ENCODE peak calls at places on chromosomes 6 and 20, in nine cellular contexts. U is epithelial cell of esophagus, D is AG09309, J is heart left ventricle, A is right lobe of liver, C is foreskin keratinocyte, H is neural crest cell, W is foreskin fibroblast, I is choroid plexus epithelial cell. X is an unnamed sample.

GRCh38 chr6:17394192-17394611 is 807 bp downstream of the CAP2 start:
- DNase-seq in U (peak), D (no peak), J (no peak), A (peak), C (peak), H (peak), W (peak), I (peak), X (peak)

GRCh38 chr6:112957526-112957916 is 610.4 kb downstream of the RFPL4B start:
- DNase-seq in U (no peak), D (no peak), J (no peak), A (no peak), C (no peak), H (no peak), W (no peak), I (no peak), X (no peak)

GRCh38 chr6:2899596-2899995 is 3.5 kb downstream of the SERPINB9 start:
- DNase-seq in U (no peak), D (no peak), J (no peak), A (no peak), C (no peak), H (no peak), W (no peak), I (no peak), X (no peak)

GRCh38 chr20:63641146-63641791 is 12.0 kb downstream of the STMN3 start:
- DNase-seq in U (peak), D (no peak), J (peak), A (no peak), C (no peak), H (no peak), W (no peak), I (peak), X (no peak)

GRCh38 chr20:15842872-15843271 is 730.4 kb downstream of the KIF16B start:
- DNase-seq in U (no peak), D (no peak), J (no peak), A (no peak), C (peak), H (no peak), W (no peak), I (no peak), X (no peak)

GRCh38 chr20:11755071-11755881 is 162.4 kb upstream of the BTBD3 start:
- DNase-seq in U (no peak), D (peak), J (no peak), A (no peak), C (no peak), H (no peak), W (no peak), I (no peak), X (no peak)

GRCh38 chr6:44805239-44805849 is 417.8 kb downstream of the CDC5L start:
- DNase-seq in U (no peak), D (peak), J (no peak), A (no peak), C (no peak), H (no peak), W (peak), I (no peak), X (no peak)

GRCh38 chr6:100880149-100880900 is 804 bp downstream of the ASCC3 start:
- DNase-seq in U (peak), D (no peak), J (no peak), A (no peak), C (peak), H (no peak), W (peak), I (peak), X (no peak)

GRCh38 chr20:50586531-50587232 is 76.5 kb downstream of the PTPN1 start:
- DNase-seq in U (no peak), D (no peak), J (no peak), A (no peak), C (no peak), H (no peak), W (no peak), I (no peak), X (no peak)

GRCh38 chr20:64222273-64222672 is 33.3 kb upstream of the PCMTD2 start:
- DNase-seq in U (peak), D (no peak), J (no peak), A (peak), C (peak), H (no peak), W (peak), I (peak), X (no peak)

GRCh38 chr6:36127462-36128016 is 2.8 kb upstream of the MAPK13 start:
- DNase-seq in U (peak), D (peak), J (peak), A (peak), C (no peak), H (no peak), W (peak), I (peak), X (peak)

GRCh38 chr6:124961784-124962611 is at the start of gene RNF217:
- DNase-seq in U (peak), D (no peak), J (peak), A (peak), C (no peak), H (peak), W (peak), I (peak), X (peak)
- TF ChIP-seq CTCF in U (no peak), D (no peak), J (no peak), A (peak), C (no peak), H (peak), W (no peak), I (no peak), X (no peak)

GRCh38 chr6:29974901-29975560 is 32.7 kb downstream of the HLA-A start:
- DNase-seq in U (no peak), D (no peak), J (no peak), A (no peak), C (no peak), H (no peak), W (no peak), I (no peak), X (no peak)

GRCh38 chr6:29977425-29977727 is 35.0 kb downstream of the HLA-A start:
- DNase-seq in U (no peak), D (no peak), J (no peak), A (no peak), C (no peak), H (no peak), W (no peak), I (no peak), X (no peak)

GRCh38 chr6:29975561-29975907 is 33.2 kb downstream of the HLA-A start:
- DNase-seq in U (no peak), D (no peak), J (no peak), A (no peak), C (no peak), H (no peak), W (no peak), I (no peak), X (no peak)

GRCh38 chr6:29976253-29976587 is 33.9 kb downstream of the HLA-A start:
- DNase-seq in U (no peak), D (no peak), J (no peak), A (no peak), C (no peak), H (no peak), W (no peak), I (no peak), X (no peak)

GRCh38 chr6:29976588-29977424 is 34.5 kb downstream of the HLA-A start:
- DNase-seq in U (peak), D (no peak), J (peak), A (peak), C (no peak), H (peak), W (peak), I (peak), X (peak)
- TF ChIP-seq CTCF in U (peak), D (peak), J (peak), A (peak), C (peak), H (no peak), W (peak), I (peak), X (peak)

GRCh38 chr6:157322792-157323113 is 566 bp downstream of the TMEM242 start:
- DNase-seq in U (no peak), D (no peak), J (no peak), A (no peak), C (no peak), H (no peak), W (no peak), I (no peak), X (no peak)

GRCh38 chr6:157325069-157325805 is 1.9 kb upstream of the TMEM242 start:
- DNase-seq in U (peak), D (no peak), J (no peak), A (no peak), C (peak), H (no peak), W (peak), I (peak), X (no peak)

GRCh38 chr6:157323114-157323923 is at the start of gene TMEM242:
- DNase-seq in U (peak), D (peak), J (peak), A (peak), C (peak), H (peak), W (peak), I (peak), X (peak)

GRCh38 chr6:157326979-157327378 is 3.7 kb upstream of the TMEM242 start:
- DNase-seq in U (no peak), D (no peak), J (no peak), A (no peak), C (no peak), H (no peak), W (no peak), I (peak), X (no peak)

GRCh38 chr6:157323924-157324276 is 581 bp upstream of the TMEM242 start:
- DNase-seq in U (peak), D (peak), J (peak), A (peak), C (peak), H (peak), W (peak), I (peak), X (peak)
- TF ChIP-seq CTCF in U (no peak), D (peak), J (no peak), A (no peak), C (peak), H (no peak), W (no peak), I (peak), X (no peak)

GRCh38 chr20:37095609-37096414 is at the start of gene RBL1:
- DNase-seq in U (peak), D (peak), J (peak), A (peak), C (peak), H (peak), W (peak), I (peak), X (peak)
- TF ChIP-seq CTCF in U (peak), D (peak), J (no peak), A (peak), C (peak), H (peak), W (peak), I (peak), X (no peak)

GRCh38 chr20:47013606-47014005 is 119.0 kb downstream of the EYA2 start:
- DNase-seq in U (no peak), D (no peak), J (no peak), A (no peak), C (no peak), H (no peak), W (no peak), I (no peak), X (no peak)
- TF ChIP-seq CTCF in U (no peak), D (no peak), J (no peak), A (no peak), C (no peak), H (no peak), W (no peak), I (peak), X (no peak)

GRCh38 chr20:2204021-2204420 is 91.8 kb upstream of the TGM3 start:
- DNase-seq in U (no peak), D (no peak), J (no peak), A (no peak), C (no peak), H (no peak), W (no peak), I (no peak), X (no peak)

GRCh38 chr20:2207770-2208097 is 88.1 kb upstream of the TGM3 start:
- DNase-seq in U (no peak), D (no peak), J (no peak), A (no peak), C (no peak), H (no peak), W (no peak), I (no peak), X (no peak)

GRCh38 chr20:2208897-2209296 is 86.9 kb upstream of the TGM3 start:
- DNase-seq in U (no peak), D (no peak), J (no peak), A (no peak), C (no peak), H (no peak), W (no peak), I (no peak), X (no peak)

GRCh38 chr20:2203436-2203835 is 92.4 kb upstream of the TGM3 start:
- DNase-seq in U (no peak), D (no peak), J (no peak), A (no peak), C (no peak), H (no peak), W (no peak), I (no peak), X (no peak)

DNA sequence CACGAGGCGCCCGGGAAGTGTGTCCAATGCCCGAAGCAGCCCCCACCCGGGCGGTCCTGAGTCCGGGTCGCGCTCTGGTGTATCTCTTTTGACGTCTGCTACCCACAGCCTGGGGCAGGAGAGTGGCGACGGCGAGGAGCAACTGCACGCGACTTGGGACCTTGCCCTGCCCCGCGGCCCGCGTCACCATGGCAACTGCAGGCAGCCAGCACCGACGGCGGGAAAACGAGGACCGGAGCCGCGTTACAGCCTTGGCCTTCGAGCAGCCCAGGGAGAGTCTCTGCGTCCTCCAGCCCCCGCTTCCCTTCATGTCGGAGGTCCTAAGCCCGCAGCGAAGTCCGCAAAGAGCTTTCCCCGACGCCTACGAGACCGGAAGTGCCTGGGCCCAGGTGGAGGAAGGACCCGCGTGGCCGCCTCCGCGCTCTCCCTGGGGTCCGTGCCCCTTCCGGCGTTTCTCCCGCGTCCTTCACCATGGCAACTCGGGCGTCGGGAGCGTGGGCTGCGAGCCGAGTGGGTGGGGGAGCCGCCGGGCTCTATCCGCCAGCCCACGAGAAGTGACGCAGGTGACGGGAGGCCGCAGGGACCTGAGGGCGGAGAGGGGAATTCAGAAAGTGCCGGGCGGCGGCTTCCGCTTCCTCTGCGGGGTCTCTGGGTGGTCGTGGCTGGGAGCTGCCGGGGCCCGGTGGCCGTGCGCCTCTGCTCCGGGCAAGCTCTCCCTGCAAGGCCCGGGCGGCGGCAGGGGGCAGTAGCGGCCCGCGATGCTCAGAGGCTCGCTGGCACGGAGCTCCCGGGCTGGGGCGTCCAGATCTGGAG is 88.6 kb upstream of the TGM3 start:
- DNase-seq in U (peak), D (peak), J (peak), A (peak), C (no peak), H (peak), W (peak), I (peak), X (peak)
- TF ChIP-seq CTCF in U (peak), D (peak), J (peak), A (peak), C (peak), H (peak), W (peak), I (peak), X (peak)

GRCh38 chr6:42564496-42564890 is 664 bp downstream of the UBR2 start:
- DNase-seq in U (no peak), D (no peak), J (no peak), A (no peak), C (no peak), H (no peak), W (no peak), I (peak), X (no peak)

GRCh38 chr6:42572523-42572922 is 8.7 kb downstream of the UBR2 start:
- DNase-seq in U (no peak), D (no peak), J (no peak), A (no peak), C (no peak), H (no peak), W (no peak), I (no peak), X (no peak)

GRCh38 chr6:42571611-42572342 is 7.9 kb downstream of the UBR2 start:
- DNase-seq in U (no peak), D (no peak), J (no peak), A (no peak), C (no peak), H (no peak), W (no peak), I (no peak), X (no peak)

GRCh38 chr6:42566614-42567208 is 2.9 kb downstream of the UBR2 start:
- DNase-seq in U (no peak), D (no peak), J (no peak), A (no peak), C (no peak), H (no peak), W (no peak), I (no peak), X (no peak)

DNA sequence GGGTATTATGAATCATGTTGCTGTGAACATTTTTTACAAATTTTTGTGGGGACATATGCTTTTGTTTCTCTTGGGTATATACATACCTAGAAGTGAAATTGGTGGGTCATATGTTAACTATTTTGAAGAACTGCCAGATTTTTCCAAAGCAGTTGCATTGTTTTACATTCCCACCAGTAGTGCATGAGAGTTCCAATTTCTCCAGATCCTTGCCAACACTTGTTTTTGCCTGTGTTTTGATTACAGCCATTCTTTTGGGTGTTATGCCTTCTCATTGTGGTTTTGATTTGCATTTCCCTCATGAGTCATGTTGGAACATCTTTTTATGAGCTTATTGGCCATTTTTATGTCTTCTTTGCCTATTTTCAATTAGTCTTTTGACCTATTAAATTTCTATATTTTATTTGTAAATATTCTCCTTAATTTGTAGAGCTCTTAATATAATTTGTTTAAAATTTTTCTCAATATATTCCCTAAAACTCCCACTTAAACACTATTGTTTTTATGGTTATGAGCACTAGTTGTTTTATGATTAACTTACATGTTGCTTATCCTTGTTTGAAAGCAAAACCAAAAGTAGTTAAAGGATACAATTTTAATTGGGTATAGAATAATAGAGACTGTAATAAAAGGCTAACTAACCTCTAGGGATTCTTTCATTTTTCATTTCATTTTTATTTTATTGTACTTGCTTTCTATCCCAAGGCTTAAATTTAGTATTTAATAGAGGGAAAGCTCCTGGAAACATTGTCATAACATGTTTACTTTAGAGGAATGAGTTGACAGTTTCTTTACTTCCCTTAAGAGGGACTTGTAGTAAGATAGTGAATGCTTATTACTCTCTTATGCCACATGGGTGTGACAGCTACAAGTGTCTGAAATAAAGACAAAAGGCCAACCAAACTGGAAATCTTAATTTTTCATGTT is 5.5 kb downstream of the UBR2 start:
- DNase-seq in U (peak), D (no peak), J (no peak), A (no peak), C (peak), H (no peak), W (peak), I (peak), X (no peak)
- TF ChIP-seq CTCF in U (no peak), D (no peak), J (no peak), A (no peak), C (peak), H (no peak), W (peak), I (no peak), X (no peak)

GRCh38 chr6:125509477-125509876 is 207.7 kb upstream of the HDDC2 start:
- DNase-seq in U (no peak), D (no peak), J (no peak), A (no peak), C (no peak), H (no peak), W (no peak), I (no peak), X (no peak)

GRCh38 chr6:125510405-125510804 is 208.6 kb upstream of the HDDC2 start:
- DNase-seq in U (no peak), D (no peak), J (no peak), A (no peak), C (no peak), H (no peak), W (no peak), I (no peak), X (no peak)

GRCh38 chr6:125511809-125512341 is 210.1 kb upstream of the HDDC2 start:
- DNase-seq in U (peak), D (no peak), J (no peak), A (no peak), C (no peak), H (no peak), W (peak), I (peak), X (no peak)

GRCh38 chr6:125513978-125514377 is 212.2 kb upstream of the HDDC2 start:
- DNase-seq in U (no peak), D (no peak), J (no peak), A (no peak), C (no peak), H (no peak), W (no peak), I (no peak), X (no peak)

DNA sequence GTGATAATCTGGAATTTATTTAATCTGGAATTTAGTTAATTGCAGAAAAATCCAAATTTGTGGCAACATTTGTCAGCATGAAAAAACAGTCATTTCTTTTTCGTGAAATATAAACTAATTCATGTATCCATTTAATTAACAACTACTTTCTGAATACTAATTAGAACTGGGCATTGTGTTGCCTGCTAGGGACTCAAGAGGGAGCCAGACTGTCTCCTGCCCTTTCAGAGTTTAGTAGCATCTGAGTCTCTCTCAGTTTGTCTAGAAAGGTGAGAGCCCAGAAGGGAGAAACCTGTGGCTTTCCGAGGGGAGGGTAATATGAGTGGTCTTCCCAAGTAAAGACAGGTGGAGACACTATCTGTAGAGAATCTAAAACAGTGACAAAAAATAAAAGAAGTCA is 210.9 kb upstream of the HDDC2 start:
- DNase-seq in U (peak), D (no peak), J (no peak), A (no peak), C (no peak), H (no peak), W (no peak), I (peak), X (no peak)
- TF ChIP-seq CTCF in U (peak), D (peak), J (no peak), A (peak), C (peak), H (peak), W (peak), I (peak), X (no peak)

GRCh38 chr6:89707766-89708165 is 69.2 kb upstream of the LYRM2 start:
- DNase-seq in U (peak), D (no peak), J (no peak), A (no peak), C (peak), H (no peak), W (no peak), I (no peak), X (no peak)
- TF ChIP-seq CTCF in U (no peak), D (no peak), J (no peak), A (no peak), C (no peak), H (no peak), W (no peak), I (no peak), X (no peak)

X was measured in ascending aorta.